ENCODE peak calls at places on chromosomes 16 and 17, in nine cellular contexts. L is KBM-7; T is activated CD4-positive, alpha-beta T cell treated with anti-CD3 and anti-CD28 coated beads for 24 hours; O is nucleus accumbens; J is Ammon's horn; F is body of pancreas; R is effector memory CD4-positive, alpha-beta T cell; C is NCI-H1105 treated with DMSO at 0.1 percent for 48 hours; Z is hepatic stellate cell. G is an unnamed sample.

GRCh38 chr16:24146523-24146922 is 109.6 kb upstream of the CACNG3 start:
- DNase-seq in L (no peak), T (no peak), O (no peak), J (no peak), F (no peak), R (no peak), C (no peak), Z (no peak), G (no peak)

GRCh38 chr16:24102120-24102740 is 153.9 kb upstream of the CACNG3 start:
- DNase-seq in L (peak), T (no peak), O (peak), J (peak), F (no peak), R (no peak), C (peak), Z (no peak), G (no peak)

GRCh38 chr16:56736476-56736875 is 6.5 kb downstream of the NUP93 start:
- DNase-seq in L (no peak), T (no peak), O (peak), J (no peak), F (no peak), R (no peak), C (no peak), Z (no peak), G (no peak)

GRCh38 chr17:59353936-59354755 is 22.7 kb downstream of the YPEL2 start:
- DNase-seq in L (no peak), T (no peak), O (no peak), J (no peak), F (no peak), R (no peak), C (no peak), Z (no peak), G (no peak)

GRCh38 chr16:10752843-10753523 is 9.3 kb downstream of the NUBP1 start:
- DNase-seq in L (peak), T (no peak), O (peak), J (peak), F (peak), R (no peak), C (no peak), Z (no peak), G (peak)

GRCh38 chr16:25298165-25298872 is 40.7 kb upstream of the ZKSCAN2 start:
- DNase-seq in L (no peak), T (no peak), O (no peak), J (no peak), F (no peak), R (no peak), C (no peak), Z (no peak), G (no peak)

GRCh38 chr16:2818278-2818876 is 1.3 kb downstream of the PRSS21 start:
- DNase-seq in L (no peak), T (no peak), O (no peak), J (no peak), F (peak), R (no peak), C (no peak), Z (no peak), G (peak)

GRCh38 chr17:28843810-28844137 is 1.2 kb upstream of the FAM222B start:
- DNase-seq in L (no peak), T (no peak), O (no peak), J (no peak), F (no peak), R (no peak), C (no peak), Z (no peak), G (no peak)

GRCh38 chr16:1308036-1308976 is 1.1 kb upstream of the UBE2I start:
- DNase-seq in L (peak), T (no peak), O (no peak), J (no peak), F (no peak), R (no peak), C (no peak), Z (no peak), G (no peak)

GRCh38 chr16:49338867-49339266 is 34.7 kb upstream of the C16orf78 start:
- DNase-seq in L (no peak), T (no peak), O (no peak), J (no peak), F (no peak), R (no peak), C (no peak), Z (no peak), G (peak)

GRCh38 chr17:31095239-31096105 is 695 bp downstream of the NF1 start:
- DNase-seq in L (peak), T (no peak), O (peak), J (peak), F (peak), R (no peak), C (peak), Z (peak), G (peak)

GRCh38 chr17:57622886-57623433 is 122.1 kb downstream of the CCDC182 start:
- DNase-seq in L (peak), T (no peak), O (peak), J (peak), F (no peak), R (no peak), C (no peak), Z (peak), G (no peak)

GRCh38 chr16:72214821-72215220 is 42.9 kb upstream of the PMFBP1 start:
- DNase-seq in L (no peak), T (no peak), O (no peak), J (no peak), F (no peak), R (no peak), C (no peak), Z (no peak), G (no peak)

GRCh38 chr17:81294512-81295030 is 536 bp downstream of the SLC38A10 start:
- DNase-seq in L (peak), T (no peak), O (no peak), J (no peak), F (peak), R (no peak), C (no peak), Z (peak), G (no peak)

GRCh38 chr17:80725532-80725931 is 180.9 kb downstream of the RPTOR start:
- DNase-seq in L (no peak), T (no peak), O (no peak), J (no peak), F (no peak), R (no peak), C (no peak), Z (peak), G (no peak)

GRCh38 chr16:17271687-17272086 is 199.1 kb downstream of the XYLT1 start:
- DNase-seq in L (no peak), T (no peak), O (peak), J (peak), F (peak), R (no peak), C (peak), Z (no peak), G (no peak)

GRCh38 chr16:29891525-29892457 is 7.6 kb downstream of the SEZ6L2 start:
- DNase-seq in L (no peak), T (no peak), O (no peak), J (no peak), F (no peak), R (no peak), C (no peak), Z (no peak), G (no peak)

GRCh38 chr17:42681976-42682375 is 333 bp upstream of the CCR10 start:
- DNase-seq in L (no peak), T (no peak), O (no peak), J (no peak), F (no peak), R (no peak), C (no peak), Z (no peak), G (no peak)

GRCh38 chr17:64173646-64174045 is 43.7 kb upstream of the ERN1 start:
- DNase-seq in L (no peak), T (no peak), O (no peak), J (no peak), F (no peak), R (no peak), C (no peak), Z (no peak), G (no peak)

GRCh38 chr17:48555616-48556533 is 11.0 kb upstream of the HOXB2 start:
- DNase-seq in L (no peak), T (no peak), O (no peak), J (no peak), F (no peak), R (no peak), C (peak), Z (peak), G (peak)

GRCh38 chr16:5065813-5066212 is at the start of gene C16orf89:
- DNase-seq in L (no peak), T (no peak), O (peak), J (peak), F (no peak), R (no peak), C (no peak), Z (no peak), G (peak)

GRCh38 chr17:50396261-50397110 is 837 bp downstream of the LRRC59 start:
- DNase-seq in L (peak), T (no peak), O (no peak), J (no peak), F (peak), R (no peak), C (peak), Z (peak), G (peak)

GRCh38 chr16:1787322-1788094 is 4.7 kb downstream of the NUBP2 start:
- DNase-seq in L (no peak), T (no peak), O (no peak), J (no peak), F (peak), R (no peak), C (no peak), Z (no peak), G (peak)

GRCh38 chr16:19851476-19851875 is 33.2 kb downstream of the GPRC5B start:
- DNase-seq in L (no peak), T (no peak), O (peak), J (peak), F (no peak), R (no peak), C (no peak), Z (no peak), G (no peak)